ENCODE peak calls at places on chromosome 7, in seven cellular contexts. W is HepG2, S is cardiac fibroblast, U is GM23248, E is stomach, K is BE2C, M is tibial artery. T is an unnamed sample.

GRCh38 chr7:94417261-94417660 is 22.6 kb downstream of the COL1A2 start:
- DNase-seq in K (no peak), M (no peak), W (no peak), E (no peak), S (peak), U (no peak), T (no peak)

GRCh38 chr7:18053177-18053928 is 25.7 kb upstream of the PRPS1L1 start:
- DNase-seq in K (no peak), S (peak), M (no peak), W (no peak), U (peak), E (no peak), T (no peak)

GRCh38 chr7:77226357-77226839 is 26.8 kb upstream of the FGL2 start:
- DNase-seq in K (no peak), M (no peak), E (no peak), U (peak), S (peak), W (no peak), T (no peak)

GRCh38 chr7:146826338-146826737 is 709.7 kb downstream of the CNTNAP2 start:
- DNase-seq in K (no peak), S (no peak), E (no peak), M (no peak), W (no peak), U (no peak), T (no peak)

GRCh38 chr7:139714163-139714901 is 63.5 kb downstream of the HIPK2 start:
- DNase-seq in K (no peak), M (no peak), U (no peak), E (peak), W (no peak), S (no peak), T (no peak)

GRCh38 chr7:28937593-28937992 is 20.5 kb downstream of the TRIL start:
- DNase-seq in U (no peak), S (no peak), K (no peak), W (no peak), M (no peak), E (no peak), T (no peak)

GRCh38 chr7:18666107-18666728 is 170.7 kb downstream of the HDAC9 start:
- DNase-seq in W (peak), K (peak), E (peak), U (peak), M (peak), S (peak), T (peak)

GRCh38 chr7:107982463-107982862 is 20.5 kb downstream of the LAMB1 start:
- DNase-seq in E (no peak), W (no peak), U (no peak), M (no peak), S (no peak), K (no peak), T (no peak)

GRCh38 chr7:142025896-142026295 is 30.2 kb downstream of the MGAM start:
- DNase-seq in K (no peak), M (no peak), S (peak), E (no peak), U (peak), W (no peak), T (no peak)

GRCh38 chr7:32092346-32092745 is 22.1 kb upstream of the PDE1C start:
- DNase-seq in E (no peak), S (peak), M (no peak), U (peak), K (no peak), W (no peak), T (no peak)

GRCh38 chr7:24817339-24817738 is 60.1 kb upstream of the GSDME start:
- DNase-seq in S (no peak), M (no peak), E (no peak), K (no peak), W (no peak), U (no peak), T (no peak)

GRCh38 chr7:118642396-118642795 is 417.9 kb downstream of the ANKRD7 start:
- DNase-seq in E (no peak), U (no peak), K (no peak), S (no peak), M (no peak), W (no peak), T (no peak)

GRCh38 chr7:54076619-54077018 is 465.6 kb upstream of the VSTM2A start:
- DNase-seq in K (no peak), E (no peak), M (no peak), S (no peak), W (no peak), U (no peak), T (no peak)

GRCh38 chr7:101363734-101364374 is 1.2 kb downstream of the COL26A1 start:
- DNase-seq in W (peak), U (peak), K (peak), M (peak), E (peak), S (peak), T (no peak)

GRCh38 chr7:84603545-84603944 is 409.0 kb upstream of the SEMA3A start:
- DNase-seq in K (no peak), U (no peak), W (no peak), S (no peak), E (no peak), M (no peak), T (no peak)

GRCh38 chr7:21253740-21254687 is 173.9 kb upstream of the SP4 start:
- DNase-seq in M (no peak), E (peak), W (peak), K (peak), U (peak), S (peak), T (peak)

GRCh38 chr7:101538596-101539459 is 90.3 kb downstream of the MYL10 start:
- DNase-seq in W (peak), E (peak), U (peak), S (peak), M (peak), K (peak), T (peak)

GRCh38 chr7:138876326-138876725 is 78.3 kb upstream of the ATP6V0A4 start:
- DNase-seq in M (no peak), K (no peak), E (no peak), W (no peak), U (peak), S (no peak), T (no peak)

GRCh38 chr7:101996131-101996691 is 178.8 kb downstream of the CUX1 start:
- DNase-seq in W (no peak), K (no peak), U (no peak), S (no peak), M (no peak), E (no peak), T (no peak)

GRCh38 chr7:32616625-32617024 is 121.3 kb downstream of the AVL9 start:
- DNase-seq in K (peak), U (peak), W (no peak), S (peak), E (no peak), M (peak), T (peak)

GRCh38 chr7:100546129-100546867 is 7.3 kb downstream of the AGFG2 start:
- DNase-seq in K (no peak), E (peak), M (no peak), U (no peak), W (peak), S (peak), T (no peak)

GRCh38 chr7:137539111-137539715 is 195.7 kb upstream of the PTN start:
- DNase-seq in K (no peak), W (no peak), U (peak), E (no peak), S (peak), M (no peak), T (peak)

GRCh38 chr7:63025815-63026214 is 972.8 kb upstream of the ZNF722 start:
- DNase-seq in U (no peak), M (no peak), E (no peak), W (no peak), S (no peak), K (no peak), T (no peak)

GRCh38 chr7:131546583-131547111 is 9.8 kb downstream of the PODXL start:
- DNase-seq in E (no peak), W (peak), S (peak), U (peak), K (peak), M (no peak), T (no peak)

GRCh38 chr7:103134866-103135554 is 13.9 kb downstream of the NAPEPLD start:
- DNase-seq in M (no peak), U (peak), E (no peak), W (no peak), K (no peak), S (peak), T (no peak)

GRCh38 chr7:29871787-29872398 is 65.6 kb downstream of the WIPF3 start:
- DNase-seq in U (peak), S (peak), M (no peak), K (no peak), E (no peak), W (no peak), T (peak)

GRCh38 chr7:110336423-110336822 is 754.5 kb upstream of the LRRN3 start:
- DNase-seq in U (no peak), M (no peak), S (no peak), K (no peak), W (no peak), E (no peak), T (no peak)

GRCh38 chr7:157228864-157229422 is 90.2 kb downstream of the UBE3C start:
- DNase-seq in U (peak), M (no peak), E (no peak), K (peak), W (peak), S (peak), T (peak)

GRCh38 chr7:130919316-130920103 is 185.5 kb upstream of the KLF14 start:
- DNase-seq in U (no peak), S (no peak), W (peak), M (no peak), K (no peak), E (no peak), T (no peak)

GRCh38 chr7:94562525-94562924 is 52.9 kb downstream of the CASD1 start:
- DNase-seq in U (peak), M (no peak), E (no peak), K (no peak), S (peak), W (no peak), T (no peak)

GRCh38 chr7:37259381-37259821 is 189.3 kb downstream of the ELMO1 start:
- DNase-seq in E (no peak), K (no peak), S (no peak), M (no peak), W (no peak), U (peak), T (no peak)

GRCh38 chr7:137546671-137547070 is 203.1 kb upstream of the PTN start:
- DNase-seq in K (no peak), M (no peak), W (no peak), E (no peak), S (peak), U (peak), T (peak)

GRCh38 chr7:134827889-134828288 is 48.5 kb downstream of the CALD1 start:
- DNase-seq in U (peak), E (no peak), W (no peak), K (no peak), M (peak), S (peak), T (peak)
- H3K4me3 ChIP-seq in U (peak), E (no peak), W (no peak), K (no peak), M (peak), S (no peak), T (no peak)

GRCh38 chr7:149713061-149713730 is 60.2 kb downstream of the ZNF467 start:
- DNase-seq in U (no peak), M (no peak), W (no peak), K (no peak), E (no peak), S (no peak), T (no peak)

GRCh38 chr7:149714081-149714909 is 59.1 kb downstream of the ZNF467 start:
- DNase-seq in K (peak), E (peak), S (peak), W (peak), U (peak), M (peak), T (peak)

GRCh38 chr7:149714910-149715471 is 58.4 kb downstream of the ZNF467 start:
- DNase-seq in U (peak), M (no peak), K (no peak), S (no peak), E (peak), W (no peak), T (no peak)

GRCh38 chr7:149715476-149715875 is 57.9 kb downstream of the ZNF467 start:
- DNase-seq in M (no peak), W (no peak), K (no peak), U (peak), E (peak), S (no peak), T (no peak)

DNA sequence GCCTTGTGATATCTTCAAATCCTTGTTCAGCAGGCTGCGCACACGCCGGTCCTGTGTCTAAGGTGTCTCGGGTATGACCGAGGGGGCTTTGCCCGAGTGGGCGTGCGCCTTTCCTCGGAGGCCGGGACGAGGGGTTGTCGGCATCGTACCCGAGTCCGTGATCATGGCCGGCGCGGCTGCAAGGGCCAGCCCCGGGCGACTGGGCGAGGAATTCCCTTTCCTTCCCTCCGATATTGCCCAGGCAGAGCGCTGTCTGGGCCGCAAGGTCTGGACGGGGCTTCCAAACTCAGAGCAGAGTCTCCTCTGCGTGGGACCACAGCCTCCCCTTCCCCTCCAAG is 59.7 kb downstream of the ZNF467 start:
- DNase-seq in M (no peak), W (no peak), K (no peak), E (no peak), S (no peak), U (no peak), T (no peak)
- H3K4me3 ChIP-seq in M (peak), W (no peak), K (no peak), E (peak), S (no peak), U (peak), T (no peak)

DNA sequence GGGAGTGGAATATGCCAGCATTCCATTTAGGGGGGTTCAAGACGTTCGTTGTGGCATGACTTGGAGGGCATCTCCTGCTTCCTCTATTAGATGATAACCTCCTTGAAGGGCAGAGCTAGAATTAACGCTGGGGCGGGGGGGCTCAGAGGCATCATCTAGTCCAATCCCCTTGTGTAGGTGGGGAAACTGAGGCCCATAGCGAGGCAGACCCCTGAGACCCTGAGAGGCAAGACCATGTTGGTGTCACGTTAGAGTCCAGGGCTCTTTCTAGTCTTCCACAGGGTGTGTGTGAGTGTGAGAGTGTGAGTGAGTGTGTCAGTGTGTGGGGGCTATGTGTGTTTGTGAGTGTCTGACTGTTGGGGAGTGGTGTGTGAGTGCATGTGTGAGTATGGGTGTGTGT is 29.3 kb upstream of the NUB1 start:
- DNase-seq in K (no peak), S (no peak), M (no peak), E (no peak), W (no peak), U (no peak), T (no peak)
- H3K4me3 ChIP-seq in K (no peak), S (no peak), M (no peak), E (no peak), W (no peak), U (no peak), T (no peak)

GRCh38 chr7:768881-769504 is 41.9 kb upstream of the PRKAR1B start:
- DNase-seq in K (peak), M (peak), W (no peak), E (peak), S (no peak), U (no peak), T (peak)
- H3K4me3 ChIP-seq in K (peak), M (no peak), W (no peak), E (no peak), S (no peak), U (no peak), T (peak)

GRCh38 chr7:69363131-69363530 is 235.1 kb upstream of the AUTS2 start:
- DNase-seq in S (no peak), E (no peak), K (no peak), W (no peak), M (no peak), U (no peak), T (no peak)
- H3K4me3 ChIP-seq in S (no peak), E (no peak), K (no peak), W (no peak), M (no peak), U (no peak), T (no peak)

GRCh38 chr7:148144827-148145226 is 445.7 kb upstream of the C7orf33 start:
- DNase-seq in E (no peak), W (no peak), S (no peak), U (no peak), K (no peak), M (no peak), T (no peak)
- H3K4me3 ChIP-seq in E (no peak), W (no peak), S (no peak), U (no peak), K (no peak), M (no peak), T (no peak)

GRCh38 chr7:7921830-7922229 is 46.8 kb upstream of the GLCCI1 start:
- DNase-seq in W (no peak), E (no peak), S (no peak), K (no peak), M (no peak), U (no peak), T (no peak)
- H3K4me3 ChIP-seq in W (no peak), E (no peak), S (no peak), K (no peak), M (no peak), U (no peak), T (no peak)

GRCh38 chr7:117021960-117022359 is 68.7 kb downstream of the ST7 start:
- DNase-seq in M (no peak), U (no peak), E (no peak), K (no peak), S (no peak), W (no peak), T (no peak)
- H3K4me3 ChIP-seq in M (peak), U (no peak), E (no peak), K (peak), S (no peak), W (no peak), T (peak)

GRCh38 chr7:27170494-27170811 is 3.7 kb downstream of the HOXA10 start:
- DNase-seq in S (no peak), W (no peak), E (no peak), M (no peak), U (no peak), K (no peak), T (no peak)

GRCh38 chr7:27172388-27172774 is 1.7 kb downstream of the HOXA10 start:
- DNase-seq in K (peak), U (peak), M (peak), S (no peak), E (no peak), W (no peak), T (no peak)

GRCh38 chr7:27171636-27172387 is 2.3 kb downstream of the HOXA10 start:
- DNase-seq in W (no peak), K (peak), M (peak), S (no peak), E (no peak), U (peak), T (no peak)

GRCh38 chr7:27169658-27170493 is 4.2 kb downstream of the HOXA10 start:
- DNase-seq in W (no peak), S (no peak), E (no peak), M (no peak), U (peak), K (no peak), T (no peak)

DNA sequence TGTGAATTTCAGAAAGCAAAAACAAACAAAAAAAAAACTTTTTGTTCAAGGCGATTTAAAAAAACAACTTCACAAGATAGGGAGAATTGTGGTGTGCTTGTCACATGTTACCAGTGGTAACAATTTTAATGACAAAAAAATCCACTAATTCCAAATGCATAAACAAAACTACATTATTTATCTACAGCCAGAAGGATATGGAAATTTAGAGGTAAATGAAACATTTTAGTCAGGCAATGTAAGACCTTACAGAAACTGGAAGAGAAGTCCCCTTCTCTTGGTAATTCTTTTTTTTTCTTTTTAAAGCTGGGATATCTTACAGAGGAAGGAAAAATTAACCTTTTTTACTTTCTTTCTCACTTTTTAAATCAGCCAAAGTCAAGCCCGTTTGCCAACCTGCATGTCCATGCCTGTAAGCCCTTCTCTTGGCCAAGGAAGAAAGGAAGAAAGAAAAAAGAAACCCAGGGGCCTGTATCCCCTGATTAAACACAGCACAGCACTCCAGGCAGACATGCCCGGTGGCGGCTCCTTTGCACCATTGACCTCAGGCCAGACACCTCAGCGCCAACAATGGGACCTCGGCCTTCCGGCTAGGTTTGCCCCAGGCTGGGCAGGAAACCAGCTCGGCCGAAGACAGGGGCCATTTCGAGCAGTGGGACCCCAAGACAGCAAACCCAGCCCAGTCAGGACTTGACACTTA is 3.0 kb downstream of the HOXA10 start:
- DNase-seq in U (peak), W (peak), E (no peak), S (no peak), M (peak), K (peak), T (no peak)
- H3K4me3 ChIP-seq in U (peak), W (no peak), E (no peak), S (no peak), M (peak), K (no peak), T (no peak)

GRCh38 chr7:105638324-105638723 is 57.0 kb upstream of the EFCAB10 start:
- DNase-seq in S (no peak), W (no peak), M (no peak), E (no peak), K (no peak), U (no peak), T (no peak)
- H3K4me3 ChIP-seq in S (no peak), W (no peak), M (no peak), E (no peak), K (no peak), U (no peak), T (no peak)

T was measured in brain microvascular endothelial cell.